ENCODE peak calls at places on chromosomes 3 and 15, in five cellular contexts. R is hepatocyte, P is body of pancreas, Z is pancreas, G is AG10803. J is an unnamed sample.

GRCh38 chr15:90241343-90242192 is 7.6 kb downstream of the GDPGP1 start:
- DNase-seq in R (no peak), P (no peak), Z (no peak), G (no peak), J (no peak)

GRCh38 chr15:41928637-41929620 is 35.1 kb upstream of the SPTBN5 start:
- DNase-seq in R (no peak), P (no peak), Z (peak; percentile 54), G (peak; percentile 38), J (peak; percentile 39)

GRCh38 chr15:48507416-48508065 is 138.0 kb downstream of the FBN1 start:
- DNase-seq in R (peak; percentile 71), P (peak; percentile 14), Z (no peak), G (peak; percentile 64), J (peak; percentile 67)

GRCh38 chr15:43441316-43441715 is 51.6 kb downstream of the TP53BP1 start:
- DNase-seq in R (no peak), P (no peak), Z (no peak), G (peak; percentile 64), J (no peak)

GRCh38 chr3:141797167-141797773 is 34.1 kb downstream of the GRK7 start:
- DNase-seq in R (peak; percentile 53), P (peak; percentile 16), Z (peak; percentile 65), G (peak; percentile 49), J (peak; percentile 30)

GRCh38 chr15:99413955-99414754 is 151.6 kb upstream of the MEF2A start:
- DNase-seq in R (no peak), P (no peak), Z (peak; percentile 30), G (no peak), J (no peak)

GRCh38 chr3:40262331-40262730 is 47.2 kb upstream of the EIF1B start:
- DNase-seq in R (no peak), P (no peak), Z (no peak), G (no peak), J (no peak)

GRCh38 chr3:34073961-34074360 is 275.5 kb downstream of the PDCD6IP start:
- DNase-seq in R (no peak), P (no peak), Z (no peak), G (no peak), J (no peak)

GRCh38 chr3:79517766-79518413 is 249.9 kb downstream of the ROBO1 start:
- DNase-seq in R (peak; percentile 55), P (no peak), Z (no peak), G (peak; percentile 25), J (peak; percentile 64)

GRCh38 chr15:94734460-94734859 is 503.1 kb downstream of the MCTP2 start:
- DNase-seq in R (no peak), P (no peak), Z (no peak), G (no peak), J (no peak)

GRCh38 chr15:39419651-39420050 is 161.2 kb upstream of the THBS1 start:
- DNase-seq in R (no peak), P (no peak), Z (no peak), G (no peak), J (no peak)

GRCh38 chr15:56877591-56877990 is 40.9 kb upstream of the TCF12 start:
- DNase-seq in R (no peak), P (no peak), Z (no peak), G (peak; percentile 27), J (no peak)

GRCh38 chr3:71135373-71136088 is 448.0 kb downstream of the FOXP1 start:
- DNase-seq in R (no peak), P (peak; percentile 47), Z (no peak), G (no peak), J (no peak)

GRCh38 chr15:90873998-90874605 is 5.7 kb downstream of the FURIN start:
- DNase-seq in R (peak; percentile 85), P (peak; percentile 87), Z (peak; percentile 86), G (no peak), J (no peak)

GRCh38 chr3:72405943-72406585 is 442.2 kb downstream of the SHQ1 start:
- DNase-seq in R (no peak), P (no peak), Z (no peak), G (peak; percentile 5), J (peak; percentile 32)

GRCh38 chr3:45240292-45240691 is 14.2 kb upstream of the TMEM158 start:
- DNase-seq in R (no peak), P (no peak), Z (no peak), G (no peak), J (no peak)

GRCh38 chr3:186825294-186825821 is 17.2 kb upstream of the ADIPOQ start:
- DNase-seq in R (peak; percentile 62), P (no peak), Z (peak; percentile 56), G (peak; percentile 57), J (peak; percentile 71)

GRCh38 chr3:45131201-45131600 is 15.0 kb downstream of the CDCP1 start:
- DNase-seq in R (no peak), P (no peak), Z (no peak), G (peak; percentile 51), J (peak; percentile 61)

GRCh38 chr3:48038971-48039481 is 22.8 kb upstream of the MAP4 start:
- DNase-seq in R (no peak), P (no peak), Z (no peak), G (no peak), J (no peak)

GRCh38 chr3:142997330-142997729 is 4.0 kb upstream of the U2SURP start:
- DNase-seq in R (no peak), P (no peak), Z (no peak), G (no peak), J (no peak)

GRCh38 chr3:16906679-16907078 is 21.9 kb downstream of the PLCL2 start:
- DNase-seq in R (peak; percentile 61), P (no peak), Z (no peak), G (peak; percentile 36), J (peak; percentile 55)

GRCh38 chr15:62393196-62393595 is 228.1 kb upstream of the C2CD4B start:
- DNase-seq in R (no peak), P (no peak), Z (no peak), G (no peak), J (peak; percentile 33)

GRCh38 chr15:57109005-57109404 is 190.6 kb downstream of the TCF12 start:
- DNase-seq in R (no peak), P (no peak), Z (no peak), G (no peak), J (no peak)

GRCh38 chr15:89441295-89441762 is 55.1 kb downstream of the RHCG start:
- DNase-seq in R (no peak), P (no peak), Z (no peak), G (no peak), J (no peak)

GRCh38 chr3:10150987-10151386 is 9.4 kb downstream of the VHL start:
- DNase-seq in R (no peak), P (no peak), Z (no peak), G (no peak), J (no peak)

GRCh38 chr3:97981886-97982285 is 9.7 kb upstream of the RIOX2 start:
- DNase-seq in R (no peak), P (no peak), Z (no peak), G (no peak), J (no peak)

GRCh38 chr15:25175033-25175788 is 220.4 kb downstream of the SNRPN start:
- DNase-seq in R (peak; percentile 1), P (peak; percentile 2), Z (peak; percentile 29), G (no peak), J (no peak)

GRCh38 chr3:53823026-53823955 is 22.9 kb downstream of the CHDH start:
- DNase-seq in R (no peak), P (peak; percentile 9), Z (peak; percentile 54), G (no peak), J (no peak)
- TF ChIP-seq CTCF in R (no peak), P (no peak), Z (no peak), G (no peak), J (no peak)

DNA sequence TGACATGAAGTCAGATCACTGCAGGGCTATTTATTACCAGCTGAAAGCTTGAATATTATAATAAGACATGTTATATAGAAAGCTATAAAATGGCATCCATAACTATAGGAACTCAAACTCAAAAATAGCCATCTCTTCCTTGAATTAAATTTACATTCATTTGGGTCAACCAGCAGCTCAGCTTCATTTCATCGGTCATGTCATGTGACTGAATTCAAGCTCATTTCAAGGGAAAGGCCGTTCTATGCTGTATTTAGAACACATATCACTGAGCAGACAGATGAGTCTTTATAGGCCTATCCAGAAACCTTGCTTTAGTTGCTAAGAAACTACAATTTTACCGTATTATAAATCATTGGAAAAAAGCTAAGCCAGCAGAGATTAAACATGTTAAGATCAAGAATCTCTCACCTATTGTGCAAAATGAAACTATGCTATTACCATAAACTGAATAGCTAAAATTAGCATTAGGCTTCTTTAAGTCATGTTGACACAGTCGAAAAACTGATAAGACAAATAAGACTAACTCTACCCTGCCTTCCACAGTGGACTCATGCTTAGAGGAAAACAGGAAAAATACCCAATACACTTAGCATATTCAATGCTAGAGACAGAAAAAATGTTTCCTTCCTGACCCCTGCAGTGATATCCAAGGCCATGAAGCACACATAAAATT is 2.3 kb downstream of the NPTN start:
- DNase-seq in R (peak; percentile 13), P (no peak), Z (no peak), G (no peak), J (no peak)
- H3K4me3 ChIP-seq in R (peak overlapping the region; percentile 82), P (no peak overlapping the region), Z (peak overlapping the region; percentile 89), G (peak overlapping the region; percentile 83), J (peak overlapping the region; percentile 61)

GRCh38 chr3:11381563-11381962 is 109.4 kb downstream of the ATG7 start:
- DNase-seq in R (no peak), P (no peak), Z (no peak), G (no peak), J (no peak)

GRCh38 chr3:11377726-11378125 is 105.5 kb downstream of the ATG7 start:
- DNase-seq in R (no peak), P (no peak), Z (no peak), G (no peak), J (no peak)

GRCh38 chr3:11380314-11380713 is 108.1 kb downstream of the ATG7 start:
- DNase-seq in R (peak; percentile 21), P (no peak), Z (no peak), G (no peak), J (no peak)

GRCh38 chr3:11379824-11380281 is 107.7 kb downstream of the ATG7 start:
- DNase-seq in R (no peak), P (no peak), Z (no peak), G (peak; percentile 16), J (no peak)

GRCh38 chr3:11379238-11379823 is 107.1 kb downstream of the ATG7 start:
- DNase-seq in R (peak; percentile 43), P (no peak), Z (no peak), G (peak; percentile 54), J (peak; percentile 81)
- TF ChIP-seq CTCF in R (peak; percentile 75), P (peak; percentile 40), Z (peak; percentile 13), G (peak; percentile 73), J (peak; percentile 30)

GRCh38 chr3:14429689-14430452 is 27.5 kb downstream of the SLC6A6 start:
- DNase-seq in R (no peak), P (no peak), Z (no peak), G (no peak), J (no peak)

GRCh38 chr3:14428087-14429067 is 26.0 kb downstream of the SLC6A6 start:
- DNase-seq in R (no peak), P (no peak), Z (no peak), G (no peak), J (peak; percentile 78)

GRCh38 chr3:14430706-14431470 is 28.5 kb downstream of the SLC6A6 start:
- DNase-seq in R (no peak), P (no peak), Z (no peak), G (no peak), J (peak; percentile 38)

GRCh38 chr3:14431556-14431927 is 29.1 kb downstream of the SLC6A6 start:
- DNase-seq in R (no peak), P (no peak), Z (no peak), G (no peak), J (no peak)

DNA sequence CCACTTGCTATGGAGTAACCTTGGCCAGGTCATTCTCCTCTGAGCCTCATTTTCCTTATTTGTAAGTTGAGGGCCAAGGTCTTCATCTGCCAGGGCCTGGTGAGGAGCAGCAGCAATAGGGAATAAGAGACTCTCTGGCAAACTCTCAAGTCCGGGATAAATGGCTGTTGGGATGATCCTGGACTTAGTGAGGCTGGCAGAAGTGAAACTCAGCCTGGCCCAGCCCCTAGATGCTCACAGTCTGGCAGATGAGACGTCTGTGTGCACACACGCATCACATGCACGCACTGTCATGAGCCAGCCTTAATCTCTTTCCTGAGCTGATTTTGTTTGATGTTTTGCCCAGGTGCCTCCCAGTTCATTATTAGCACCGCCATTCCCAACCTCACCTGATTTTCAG is 26.8 kb downstream of the SLC6A6 start:
- DNase-seq in R (peak; percentile 48), P (no peak), Z (no peak), G (peak; percentile 45), J (peak; percentile 53)
- H3K4me3 ChIP-seq in R (no peak overlapping the region), P (no peak overlapping the region), Z (no peak overlapping the region), G (no peak overlapping the region), J (no peak overlapping the region)